ENCODE peak calls at places on chromosomes 13 and 19, in six cellular contexts. One of them, this sample, is unnamed.
A peak's percentile ranks its signal among the peaks of the same experiment; 100 is the strongest.

GRCh38 chr13:30235206-30235605 is 72.1 kb downstream of the KATNAL1 start:
- DNase-seq in AG09319: no peak
- DNase-seq in fibroblast of the aortic adventitia: peak; percentile 10
- DNase-seq in cardiac fibroblast: peak; percentile 28
- DNase-seq in lower leg skin: no peak
- DNase-seq in astrocyte: no peak
- DNase-seq in this sample: no peak

GRCh38 chr13:30406779-30407416 is 15.4 kb upstream of the UBE2L5 start:
- DNase-seq in AG09319: no peak
- DNase-seq in fibroblast of the aortic adventitia: no peak
- DNase-seq in cardiac fibroblast: no peak
- DNase-seq in lower leg skin: no peak
- DNase-seq in astrocyte: no peak
- DNase-seq in this sample: no peak

GRCh38 chr13:72469932-72470331 is 257.5 kb downstream of the MZT1 start:
- DNase-seq in AG09319: no peak
- DNase-seq in fibroblast of the aortic adventitia: no peak
- DNase-seq in cardiac fibroblast: no peak
- DNase-seq in lower leg skin: no peak
- DNase-seq in astrocyte: no peak
- DNase-seq in this sample: no peak

GRCh38 chr19:771332-771785 is 20.4 kb downstream of the MISP start:
- DNase-seq in AG09319: no peak
- DNase-seq in fibroblast of the aortic adventitia: peak; percentile 47
- DNase-seq in cardiac fibroblast: peak; percentile 78
- DNase-seq in lower leg skin: no peak
- DNase-seq in astrocyte: peak; percentile 22
- DNase-seq in this sample: no peak

GRCh38 chr13:110379905-110380341 is 72.8 kb downstream of the COL4A2 start:
- DNase-seq in AG09319: no peak
- DNase-seq in fibroblast of the aortic adventitia: peak; percentile 64
- DNase-seq in cardiac fibroblast: no peak
- DNase-seq in lower leg skin: no peak
- DNase-seq in astrocyte: peak; percentile 79
- DNase-seq in this sample: no peak

GRCh38 chr13:91308299-91308698 is 39.2 kb upstream of the MIR17HG start:
- DNase-seq in AG09319: no peak
- DNase-seq in fibroblast of the aortic adventitia: no peak
- DNase-seq in cardiac fibroblast: no peak
- DNase-seq in lower leg skin: no peak
- DNase-seq in astrocyte: no peak
- DNase-seq in this sample: no peak

GRCh38 chr13:65638572-65639168 is 1591.5 kb downstream of the PCDH9 start:
- DNase-seq in AG09319: peak; percentile 7
- DNase-seq in fibroblast of the aortic adventitia: peak; percentile 78
- DNase-seq in cardiac fibroblast: peak; percentile 80
- DNase-seq in lower leg skin: no peak
- DNase-seq in astrocyte: peak; percentile 33
- DNase-seq in this sample: no peak

GRCh38 chr19:843180-843835 is 2.5 kb downstream of the PRTN3 start:
- DNase-seq in AG09319: no peak
- DNase-seq in fibroblast of the aortic adventitia: no peak
- DNase-seq in cardiac fibroblast: no peak
- DNase-seq in lower leg skin: no peak
- DNase-seq in astrocyte: no peak
- DNase-seq in this sample: peak; percentile 83

GRCh38 chr13:97119899-97120745 is 102.0 kb upstream of the MBNL2 start:
- DNase-seq in AG09319: no peak
- DNase-seq in fibroblast of the aortic adventitia: peak; percentile 17
- DNase-seq in cardiac fibroblast: no peak
- DNase-seq in lower leg skin: no peak
- DNase-seq in astrocyte: peak; percentile 58
- DNase-seq in this sample: no peak

GRCh38 chr19:34838753-34839431 is 65.9 kb upstream of the ZNF599 start:
- DNase-seq in AG09319: no peak
- DNase-seq in fibroblast of the aortic adventitia: peak; percentile 1
- DNase-seq in cardiac fibroblast: peak; percentile 17
- DNase-seq in lower leg skin: no peak
- DNase-seq in astrocyte: no peak
- DNase-seq in this sample: peak; percentile 80

GRCh38 chr19:21474671-21475181 is 30.7 kb upstream of the ZNF429 start:
- DNase-seq in AG09319: no peak
- DNase-seq in fibroblast of the aortic adventitia: peak; percentile 4
- DNase-seq in cardiac fibroblast: peak; percentile 48
- DNase-seq in lower leg skin: peak; percentile 91
- DNase-seq in astrocyte: peak; percentile 60
- DNase-seq in this sample: peak; percentile 93

GRCh38 chr13:80339841-80340642 is 884 bp downstream of the SPRY2 start:
- DNase-seq in AG09319: no peak
- DNase-seq in fibroblast of the aortic adventitia: peak; percentile 51
- DNase-seq in cardiac fibroblast: peak; percentile 46
- DNase-seq in lower leg skin: peak; percentile 89
- DNase-seq in astrocyte: peak; percentile 39
- DNase-seq in this sample: no peak

GRCh38 chr13:45242070-45242469 is 41.2 kb upstream of the KCTD4 start:
- DNase-seq in AG09319: no peak
- DNase-seq in fibroblast of the aortic adventitia: peak; percentile 64
- DNase-seq in cardiac fibroblast: peak; percentile 73
- DNase-seq in lower leg skin: no peak
- DNase-seq in astrocyte: no peak
- DNase-seq in this sample: no peak

GRCh38 chr19:34365463-34366401 is 736 bp downstream of the GPI start:
- DNase-seq in AG09319: no peak
- DNase-seq in fibroblast of the aortic adventitia: peak; percentile 37
- DNase-seq in cardiac fibroblast: peak; percentile 47
- DNase-seq in lower leg skin: peak; percentile 89
- DNase-seq in astrocyte: peak; percentile 23
- DNase-seq in this sample: no peak

GRCh38 chr19:1952635-1953034 is 11.7 kb downstream of the CSNK1G2 start:
- DNase-seq in AG09319: no peak
- DNase-seq in fibroblast of the aortic adventitia: peak; percentile 45
- DNase-seq in cardiac fibroblast: no peak
- DNase-seq in lower leg skin: no peak
- DNase-seq in astrocyte: no peak
- DNase-seq in this sample: no peak

GRCh38 chr19:18999896-19000620 is 33.3 kb downstream of the SUGP2 start:
- DNase-seq in AG09319: no peak
- DNase-seq in fibroblast of the aortic adventitia: no peak
- DNase-seq in cardiac fibroblast: peak; percentile 22
- DNase-seq in lower leg skin: no peak
- DNase-seq in astrocyte: no peak
- DNase-seq in this sample: no peak
- TF ChIP-seq CTCF in AG09319: peak; percentile 10
- TF ChIP-seq CTCF in fibroblast of the aortic adventitia: peak; percentile 24
- TF ChIP-seq CTCF in cardiac fibroblast: peak; percentile 40
- TF ChIP-seq CTCF in lower leg skin: no peak
- TF ChIP-seq CTCF in astrocyte: peak; percentile 12
- TF ChIP-seq CTCF in this sample: peak; percentile 36

DNA sequence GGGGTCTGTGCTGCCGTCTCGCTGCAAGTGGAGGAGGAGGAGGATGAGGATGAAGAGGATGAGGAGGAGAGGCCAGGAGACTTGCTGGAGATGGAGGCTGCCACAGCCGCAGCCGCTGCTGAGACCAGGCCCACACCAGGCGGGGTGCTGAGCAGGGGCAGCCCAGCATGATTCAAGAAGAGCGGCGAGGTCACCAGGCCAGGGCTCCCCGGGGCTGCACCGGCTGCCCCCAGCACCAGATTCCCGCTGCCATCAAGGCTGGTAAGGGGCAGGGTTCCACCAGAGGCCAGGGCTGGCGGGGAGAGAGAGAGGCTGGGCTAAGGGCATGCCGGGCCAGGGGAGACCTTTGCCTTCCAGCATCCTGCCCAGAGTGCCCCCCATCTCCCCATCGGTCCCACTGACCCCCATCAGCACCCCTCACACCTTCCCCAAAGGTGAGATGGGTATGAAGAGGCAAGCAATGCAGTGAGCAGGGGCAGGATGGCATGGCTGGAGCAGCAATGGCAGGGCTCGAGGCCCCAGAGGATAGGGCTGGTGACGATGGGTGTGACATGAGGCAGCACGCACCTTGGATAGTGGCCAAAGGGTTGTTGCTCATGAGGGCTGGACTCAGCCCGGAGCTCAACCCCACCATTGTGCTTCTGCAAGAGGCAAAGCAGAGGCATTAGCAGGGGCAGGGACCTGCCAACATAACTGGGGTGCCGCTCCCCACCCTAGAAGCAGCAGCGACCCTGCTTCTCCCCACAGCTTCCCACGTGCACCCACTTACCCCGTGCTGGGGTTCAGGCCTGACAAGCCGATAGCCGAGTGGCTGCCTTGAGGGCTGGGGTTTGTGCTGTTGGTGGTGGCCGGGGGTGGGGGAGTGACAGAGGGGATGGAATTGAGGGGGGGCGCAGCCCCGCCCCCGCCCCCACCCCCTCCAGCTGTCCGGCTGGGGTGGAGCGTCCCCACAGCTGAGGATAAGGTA is 15.6 kb downstream of the ZNF574 start:
- DNase-seq in AG09319: no peak
- DNase-seq in fibroblast of the aortic adventitia: peak; percentile 65
- DNase-seq in cardiac fibroblast: peak; percentile 57
- DNase-seq in lower leg skin: no peak
- DNase-seq in astrocyte: no peak
- DNase-seq in this sample: no peak
- TF ChIP-seq CTCF in AG09319: no peak
- TF ChIP-seq CTCF in fibroblast of the aortic adventitia: no peak
- TF ChIP-seq CTCF in cardiac fibroblast: no peak
- TF ChIP-seq CTCF in lower leg skin: no peak
- TF ChIP-seq CTCF in astrocyte: no peak
- TF ChIP-seq CTCF in this sample: no peak

GRCh38 chr19:55098716-55099556 is 18.5 kb downstream of the PPP1R12C start:
- DNase-seq in AG09319: no peak
- DNase-seq in fibroblast of the aortic adventitia: no peak
- DNase-seq in cardiac fibroblast: no peak
- DNase-seq in lower leg skin: no peak
- DNase-seq in astrocyte: no peak
- DNase-seq in this sample: no peak
- TF ChIP-seq CTCF in AG09319: no peak
- TF ChIP-seq CTCF in fibroblast of the aortic adventitia: no peak
- TF ChIP-seq CTCF in cardiac fibroblast: peak; percentile 9
- TF ChIP-seq CTCF in lower leg skin: no peak
- TF ChIP-seq CTCF in astrocyte: no peak
- TF ChIP-seq CTCF in this sample: no peak

GRCh38 chr19:15634105-15634504 is 6.6 kb upstream of the CYP4F3 start:
- DNase-seq in AG09319: no peak
- DNase-seq in fibroblast of the aortic adventitia: no peak
- DNase-seq in cardiac fibroblast: no peak
- DNase-seq in lower leg skin: no peak
- DNase-seq in astrocyte: no peak
- DNase-seq in this sample: peak; percentile 19

GRCh38 chr19:15633122-15633521 is 7.6 kb upstream of the CYP4F3 start:
- DNase-seq in AG09319: no peak
- DNase-seq in fibroblast of the aortic adventitia: no peak
- DNase-seq in cardiac fibroblast: no peak
- DNase-seq in lower leg skin: no peak
- DNase-seq in astrocyte: no peak
- DNase-seq in this sample: peak; percentile 30

GRCh38 chr19:15635016-15635805 is 5.5 kb upstream of the CYP4F3 start:
- DNase-seq in AG09319: no peak
- DNase-seq in fibroblast of the aortic adventitia: no peak
- DNase-seq in cardiac fibroblast: no peak
- DNase-seq in lower leg skin: no peak
- DNase-seq in astrocyte: no peak
- DNase-seq in this sample: peak; percentile 63

GRCh38 chr19:15629003-15629880 is 11.5 kb upstream of the CYP4F3 start:
- DNase-seq in AG09319: peak; percentile 0
- DNase-seq in fibroblast of the aortic adventitia: peak; percentile 44
- DNase-seq in cardiac fibroblast: peak; percentile 60
- DNase-seq in lower leg skin: peak; percentile 96
- DNase-seq in astrocyte: peak; percentile 2
- DNase-seq in this sample: peak; percentile 90

DNA sequence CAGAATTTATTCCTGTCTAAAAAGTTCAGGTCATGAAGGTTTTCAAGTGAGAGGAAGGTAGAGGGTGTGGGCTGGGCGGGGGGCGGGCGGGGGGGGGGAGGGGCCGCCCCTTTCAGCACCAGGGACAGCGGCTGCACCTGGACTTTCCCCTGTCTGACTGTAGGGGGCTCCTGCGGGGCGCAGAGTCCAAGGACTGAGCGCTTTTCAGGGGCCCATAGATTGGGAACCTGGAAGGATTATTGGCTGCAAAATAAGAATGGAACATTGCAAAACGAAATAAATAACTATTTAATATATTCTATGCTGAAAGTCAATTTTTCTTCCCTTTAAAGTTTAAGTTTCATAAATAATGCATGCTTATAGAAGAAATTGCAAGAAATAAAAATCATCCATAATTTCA is 8.9 kb upstream of the CYP4F3 start:
- DNase-seq in AG09319: no peak
- DNase-seq in fibroblast of the aortic adventitia: no peak
- DNase-seq in cardiac fibroblast: peak; percentile 2
- DNase-seq in lower leg skin: no peak
- DNase-seq in astrocyte: no peak
- DNase-seq in this sample: peak; percentile 34
- TF ChIP-seq CTCF in AG09319: no peak
- TF ChIP-seq CTCF in fibroblast of the aortic adventitia: peak; percentile 25
- TF ChIP-seq CTCF in cardiac fibroblast: peak; percentile 42
- TF ChIP-seq CTCF in lower leg skin: no peak
- TF ChIP-seq CTCF in astrocyte: no peak
- TF ChIP-seq CTCF in this sample: peak; percentile 31

DNA sequence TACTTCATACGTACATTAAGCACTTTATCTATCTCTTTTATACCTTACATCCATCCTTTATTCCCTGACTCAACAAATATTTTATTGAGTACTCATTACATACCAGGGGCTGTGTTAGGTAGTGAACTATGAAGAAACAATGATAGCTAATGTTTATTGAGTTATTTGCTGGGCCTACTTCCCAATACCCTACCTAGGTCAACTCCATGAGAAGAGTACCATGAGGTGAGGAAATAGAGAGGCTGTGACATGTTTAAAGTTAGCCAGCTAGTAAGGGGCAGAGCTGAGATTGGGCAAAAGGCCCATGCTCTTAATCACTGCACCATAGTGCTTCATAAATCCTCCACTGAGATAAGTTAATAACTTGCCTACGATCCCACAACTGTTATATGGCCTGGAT is 79.9 kb downstream of the FREM2 start:
- DNase-seq in AG09319: no peak
- DNase-seq in fibroblast of the aortic adventitia: no peak
- DNase-seq in cardiac fibroblast: no peak
- DNase-seq in lower leg skin: no peak
- DNase-seq in astrocyte: no peak
- DNase-seq in this sample: no peak
- TF ChIP-seq CTCF in AG09319: no peak
- TF ChIP-seq CTCF in fibroblast of the aortic adventitia: no peak
- TF ChIP-seq CTCF in cardiac fibroblast: no peak
- TF ChIP-seq CTCF in lower leg skin: no peak
- TF ChIP-seq CTCF in astrocyte: no peak
- TF ChIP-seq CTCF in this sample: no peak

GRCh38 chr19:5762608-5763217 is 21.8 kb downstream of the PRR22 start:
- DNase-seq in AG09319: no peak
- DNase-seq in fibroblast of the aortic adventitia: no peak
- DNase-seq in cardiac fibroblast: no peak
- DNase-seq in lower leg skin: no peak
- DNase-seq in astrocyte: no peak
- DNase-seq in this sample: no peak
- TF ChIP-seq CTCF in AG09319: no peak
- TF ChIP-seq CTCF in fibroblast of the aortic adventitia: no peak
- TF ChIP-seq CTCF in cardiac fibroblast: no peak
- TF ChIP-seq CTCF in lower leg skin: peak; percentile 11
- TF ChIP-seq CTCF in astrocyte: no peak
- TF ChIP-seq CTCF in this sample: no peak

GRCh38 chr19:32748497-32748896 is 28.9 kb downstream of the TDRD12 start:
- DNase-seq in AG09319: no peak
- DNase-seq in fibroblast of the aortic adventitia: no peak
- DNase-seq in cardiac fibroblast: no peak
- DNase-seq in lower leg skin: no peak
- DNase-seq in astrocyte: no peak
- DNase-seq in this sample: no peak
- TF ChIP-seq CTCF in AG09319: no peak
- TF ChIP-seq CTCF in fibroblast of the aortic adventitia: no peak
- TF ChIP-seq CTCF in cardiac fibroblast: no peak
- TF ChIP-seq CTCF in lower leg skin: no peak
- TF ChIP-seq CTCF in astrocyte: no peak
- TF ChIP-seq CTCF in this sample: no peak

This sample was measured in osteocyte.